ENCODE peak calls at places on chromosomes 12 and 14, in five cellular contexts. B is AG10803; W is stimulated activated CD8-positive, alpha-beta memory T cell treated with anti-CD3 and anti-CD28 coated beads, Interleukin-4, amount 100 ng/mL, for 4 hours; O is NCI-H187 treated with DMSO at 0.1 percent for 48 hours; C is HTR-8/SVneo. U is an unnamed sample.

GRCh38 chr12:106195638-106196037 is 52.2 kb downstream of the CKAP4 start:
- DNase-seq in B (peak), W (no peak), O (no peak), C (no peak), U (no peak)

GRCh38 chr12:105968025-105968424 is 170.7 kb downstream of the NUAK1 start:
- DNase-seq in B (no peak), W (no peak), O (no peak), C (no peak), U (no peak)

GRCh38 chr14:100289916-100290606 is 16.2 kb downstream of the SLC25A29 start:
- DNase-seq in B (no peak), W (no peak), O (no peak), C (no peak), U (no peak)

GRCh38 chr14:53327716-53328115 is 174.6 kb upstream of the DDHD1 start:
- DNase-seq in B (peak), W (no peak), O (no peak), C (no peak), U (no peak)

GRCh38 chr14:91330111-91330696 is 85.7 kb upstream of the GPR68 start:
- DNase-seq in B (no peak), W (no peak), O (no peak), C (no peak), U (no peak)

GRCh38 chr12:49414364-49414763 is 47.1 kb downstream of the SPATS2 start:
- DNase-seq in B (no peak), W (no peak), O (no peak), C (no peak), U (no peak)

GRCh38 chr12:57693317-57693658 is 644 bp upstream of the OS9 start:
- DNase-seq in B (no peak), W (no peak), O (no peak), C (no peak), U (no peak)

GRCh38 chr12:10673660-10674384 is at the start of gene STYK1:
- DNase-seq in B (peak), W (peak), O (peak), C (peak), U (no peak)

GRCh38 chr12:30000401-30000800 is 216.7 kb upstream of the TMTC1 start:
- DNase-seq in B (no peak), W (no peak), O (no peak), C (no peak), U (no peak)

GRCh38 chr14:104924421-104925213 is at the start of gene PLD4:
- DNase-seq in B (no peak), W (no peak), O (no peak), C (no peak), U (no peak)

GRCh38 chr14:76937181-76938091 is 91.1 kb downstream of the IRF2BPL start:
- DNase-seq in B (peak), W (no peak), O (peak), C (peak), U (no peak)

GRCh38 chr14:68278568-68279436 is 459.2 kb downstream of the RAD51B start:
- DNase-seq in B (peak), W (no peak), O (no peak), C (peak), U (no peak)

GRCh38 chr14:61466249-61466904 is 145.0 kb downstream of the PRKCH start:
- DNase-seq in B (peak), W (no peak), O (no peak), C (peak), U (no peak)

GRCh38 chr12:132513070-132513398 is 23.1 kb downstream of the FBRSL1 start:
- DNase-seq in B (peak), W (no peak), O (no peak), C (no peak), U (no peak)

GRCh38 chr14:56120091-56120632 is 2.0 kb downstream of the PELI2 start:
- DNase-seq in B (peak), W (no peak), O (no peak), C (no peak), U (no peak)

GRCh38 chr14:59186316-59186715 is 2.2 kb upstream of the DAAM1 start:
- DNase-seq in B (no peak), W (no peak), O (no peak), C (no peak), U (no peak)

GRCh38 chr12:132429122-132429931 is 60.6 kb upstream of the FBRSL1 start:
- DNase-seq in B (no peak), W (no peak), O (no peak), C (no peak), U (no peak)

GRCh38 chr12:120940799-120941198 is 36.6 kb upstream of the SPPL3 start:
- DNase-seq in B (peak), W (no peak), O (no peak), C (no peak), U (no peak)

GRCh38 chr14:94598816-94599655 is 13.2 kb upstream of the SERPINA3 start:
- DNase-seq in B (peak), W (no peak), O (no peak), C (peak), U (no peak)

GRCh38 chr14:69107407-69108003 is 45.4 kb downstream of the DCAF5 start:
- DNase-seq in B (peak), W (no peak), O (peak), C (peak), U (peak)

GRCh38 chr14:24399981-24400718 is 1.3 kb downstream of the NYNRIN start:
- DNase-seq in B (no peak), W (no peak), O (no peak), C (no peak), U (no peak)